ENCODE peak calls at places on chromosomes 1 and 21, in five cellular contexts. S, I, F, H and V are unnamed samples. For H3K27me3, the result is how much of the 10 kb centered on the place peaks cover.

GRCh38 chr1:187933562-187934419 is 1105.0 kb downstream of the PLA2G4A start:
- DNase-seq in S (peak), I (no peak), F (no peak), H (no peak), V (no peak)

GRCh38 chr1:78240755-78241154 is 195.0 kb downstream of the GIPC2 start:
- DNase-seq in S (no peak), I (no peak), F (no peak), H (no peak), V (no peak)

GRCh38 chr1:228408041-228408868 is 1.6 kb upstream of the TRIM11 start:
- DNase-seq in S (no peak), I (no peak), F (no peak), H (no peak), V (no peak)

GRCh38 chr1:184036517-184036949 is 995 bp downstream of the COLGALT2 start:
- DNase-seq in S (no peak), I (no peak), F (peak), H (no peak), V (peak)

GRCh38 chr1:200275415-200275814 is 134.4 kb downstream of the ZNF281 start:
- DNase-seq in S (no peak), I (no peak), F (no peak), H (no peak), V (no peak)

GRCh38 chr1:247291835-247292561 is 36.1 kb downstream of the VN1R5 start:
- DNase-seq in S (no peak), I (no peak), F (peak), H (no peak), V (no peak)

GRCh38 chr1:35544976-35545375 is 12.2 kb downstream of the KIAA0319L start:
- DNase-seq in S (peak), I (no peak), F (no peak), H (peak), V (no peak)

GRCh38 chr1:200895801-200896570 is 1.3 kb downstream of the INAVA start:
- DNase-seq in S (peak), I (no peak), F (no peak), H (no peak), V (no peak)

DNA sequence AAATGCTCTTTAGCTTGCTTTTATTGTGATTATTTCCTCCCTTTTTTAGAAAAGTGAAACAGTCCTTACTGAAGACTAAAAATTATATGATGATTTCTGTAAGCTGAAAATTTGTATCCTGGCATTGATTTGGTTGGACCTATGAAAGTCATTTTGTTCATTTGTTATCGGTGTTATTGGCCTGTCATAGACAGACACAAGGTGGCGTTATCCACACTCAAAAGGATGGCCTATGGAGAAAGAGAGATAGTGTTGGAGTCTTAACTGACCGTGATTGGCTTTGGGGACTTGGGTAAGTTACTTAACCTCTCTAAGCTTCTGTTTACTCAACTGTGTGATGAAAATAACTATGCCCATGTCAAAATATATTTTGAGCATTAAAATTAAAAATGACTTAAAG is 203.6 kb upstream of the CHODL start:
- DNase-seq in S (no peak), I (no peak), F (no peak), H (peak), V (no peak)
- TF ChIP-seq CTCF in S (peak), I (no peak), F (no peak), H (peak), V (peak)

DNA sequence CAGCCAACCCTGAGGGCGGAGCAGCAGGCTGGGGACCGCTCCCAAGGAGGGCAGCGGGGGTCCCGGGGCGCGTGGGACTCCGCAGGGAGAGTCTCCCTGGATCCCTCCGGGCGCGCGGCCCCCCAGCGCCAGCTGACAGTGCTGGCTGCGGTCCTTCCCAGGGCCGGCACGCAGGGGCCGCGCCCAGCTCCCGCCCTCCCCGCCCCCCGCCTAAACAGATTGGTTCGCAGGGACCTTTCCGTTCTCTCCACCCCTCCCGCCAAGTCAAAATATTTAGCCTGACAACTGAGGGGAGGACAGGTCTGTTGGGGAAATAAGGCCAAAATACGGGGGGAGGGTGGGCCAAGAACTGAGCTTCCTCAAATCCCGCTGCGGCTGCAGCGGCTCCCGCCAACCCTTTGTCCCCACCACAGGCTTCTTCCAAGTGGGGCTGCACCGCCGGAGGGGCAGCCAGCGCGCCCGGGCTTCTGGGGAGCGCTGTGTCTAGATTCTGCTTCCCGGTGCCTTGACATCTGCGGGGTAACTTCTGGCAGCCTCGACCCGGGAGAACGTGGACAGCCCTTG is at the start of gene INSRR:
- DNase-seq in S (no peak), I (no peak), F (no peak), H (no peak), V (no peak)
- H3K27me3 ChIP-seq in S (half or more), I (under half), F (half or more), H (under half), V (under half)

GRCh38 chr1:15722411-15722810 is 13.6 kb upstream of the SLC25A34 start:
- DNase-seq in S (no peak), I (no peak), F (no peak), H (no peak), V (no peak)
- H3K27ac ChIP-seq in S (no peak), I (no peak), F (peak), H (no peak), V (no peak)

DNA sequence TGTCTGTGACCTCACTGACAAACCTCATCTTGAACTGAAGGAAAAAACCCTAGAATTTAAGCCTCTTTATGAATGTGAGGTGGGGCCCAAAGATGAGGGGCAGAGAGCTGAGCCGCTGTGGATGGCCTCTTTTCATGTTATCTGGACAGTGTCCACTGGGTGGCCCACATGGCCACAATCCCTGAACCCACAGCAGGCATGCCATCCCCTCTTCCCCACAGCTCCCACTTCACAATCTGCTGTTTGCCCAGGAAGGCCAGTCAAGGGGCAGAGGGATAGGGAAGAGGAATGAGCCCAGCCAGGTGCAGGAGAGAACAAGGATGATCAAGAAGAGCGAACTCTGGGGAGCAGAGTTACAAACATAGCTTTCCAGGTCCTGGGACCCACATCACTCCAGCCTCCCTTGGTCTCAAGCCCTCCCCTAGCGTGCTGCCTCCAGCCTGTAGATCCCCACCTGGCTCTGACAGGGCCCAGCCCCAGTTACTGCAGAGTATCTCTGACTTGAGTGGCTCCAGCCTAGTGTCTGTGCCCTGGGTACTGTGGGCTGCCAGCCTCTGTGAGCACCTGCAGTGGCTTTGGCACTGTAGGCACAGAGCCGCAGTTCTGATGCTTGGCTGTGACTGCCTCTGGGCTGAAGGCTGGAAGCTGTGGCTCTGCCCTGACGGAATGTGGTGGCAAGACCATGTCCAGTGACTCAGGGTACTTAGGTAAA is 1.9 kb upstream of the SLFNL1 start:
- DNase-seq in S (no peak), I (no peak), F (no peak), H (no peak), V (no peak)
- TF ChIP-seq CTCF in S (no peak), I (no peak), F (no peak), H (no peak), V (peak)

DNA sequence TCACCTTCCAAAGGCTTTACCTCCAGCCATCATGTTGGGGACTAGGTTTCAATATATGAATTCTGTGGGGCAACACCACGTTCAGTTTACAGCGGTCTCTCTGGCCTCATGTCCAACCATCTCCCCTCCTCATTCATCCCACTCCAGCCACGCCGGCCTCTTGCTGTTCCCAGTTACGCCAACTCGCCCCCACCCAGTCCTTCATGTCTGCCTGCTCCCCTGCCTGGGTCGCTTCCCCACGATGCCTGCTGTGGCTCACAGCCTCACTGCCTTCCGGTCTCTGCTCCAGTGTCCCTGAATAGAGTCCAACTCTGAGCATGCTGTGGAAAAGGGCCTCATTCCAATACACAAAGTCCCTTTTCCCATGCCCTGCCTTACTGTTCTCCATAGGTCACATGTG is 193.8 kb downstream of the KIF26B start:
- DNase-seq in S (no peak), I (no peak), F (peak), H (no peak), V (no peak)
- H3K27me3 ChIP-seq in S (under half), I (under half), F (under half), H (under half), V (under half)

GRCh38 chr1:32337855-32338636 is 2.0 kb upstream of the MARCKSL1 start:
- DNase-seq in S (peak), I (peak), F (no peak), H (no peak), V (no peak)

GRCh38 chr1:32338637-32339145 is 2.7 kb upstream of the MARCKSL1 start:
- DNase-seq in S (no peak), I (peak), F (no peak), H (no peak), V (no peak)

GRCh38 chr1:32335619-32335950 is 448 bp downstream of the MARCKSL1 start:
- DNase-seq in S (no peak), I (no peak), F (no peak), H (no peak), V (no peak)

GRCh38 chr1:32335951-32336867 is at the start of gene MARCKSL1:
- DNase-seq in S (peak), I (peak), F (peak), H (peak), V (peak)

DNA sequence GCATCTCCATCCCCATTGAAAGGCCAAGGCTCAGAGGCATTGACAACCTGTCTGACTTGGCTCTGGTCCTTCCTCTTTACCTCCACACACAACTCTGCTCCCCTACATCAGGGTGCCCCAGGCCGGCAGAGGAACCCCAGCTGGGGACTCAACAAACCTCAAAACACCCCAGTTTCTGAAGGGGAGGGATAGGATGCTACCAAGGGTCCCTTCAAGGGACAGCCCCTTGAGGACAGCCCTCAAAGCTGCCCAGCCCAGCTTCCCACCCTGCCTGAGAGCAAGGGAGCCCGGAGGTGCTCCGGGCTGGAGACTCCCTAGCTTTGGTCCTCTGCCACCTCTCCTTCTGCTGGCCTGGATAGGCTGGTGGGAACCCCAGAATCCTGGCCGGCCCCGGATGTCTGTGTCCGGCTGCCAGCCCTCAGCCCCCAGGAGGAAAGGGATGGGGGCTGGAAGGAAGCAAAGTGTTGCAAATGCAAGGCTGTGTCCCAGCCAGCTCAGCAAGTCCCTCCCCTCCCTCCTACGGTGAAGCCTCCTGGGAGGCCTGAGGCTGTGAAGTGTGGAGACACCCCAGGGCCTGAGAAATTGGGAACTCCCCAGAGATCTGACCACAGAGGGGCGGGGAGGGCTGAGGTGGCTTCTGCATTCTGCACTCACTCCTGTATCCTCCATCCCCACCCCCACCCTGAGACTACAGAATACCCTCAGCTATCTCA is 1.1 kb upstream of the MARCKSL1 start:
- DNase-seq in S (peak), I (no peak), F (no peak), H (no peak), V (no peak)
- H3K27ac ChIP-seq in S (peak), I (no peak), F (no peak), H (peak), V (peak)